ENCODE peak calls at places on chromosomes 5 and 9, in six cellular contexts. Y is HFF-Myc, I is suprapubic skin, F is H9, W is heart left ventricle, O is psoas muscle. N is an unnamed sample.

GRCh38 chr9:107809859-107810492 is 320.4 kb upstream of the KLF4 start:
- DNase-seq in Y (no peak), F (no peak), O (no peak), I (no peak), W (no peak), N (no peak)

GRCh38 chr5:128927644-128928043 is 37.6 kb upstream of the SLC27A6 start:
- DNase-seq in W (no peak), O (no peak), I (no peak), Y (no peak), F (no peak), N (no peak)

GRCh38 chr5:91486638-91487037 is 103.5 kb upstream of the ARRDC3 start:
- DNase-seq in O (no peak), I (no peak), W (no peak), F (no peak), Y (no peak), N (no peak)

GRCh38 chr9:109437286-109437685 is 60.8 kb downstream of the PTPN3 start:
- DNase-seq in O (no peak), F (no peak), Y (no peak), W (peak), I (no peak), N (peak)

GRCh38 chr5:74063821-74064598 is 438.0 kb downstream of the ARHGEF28 start:
- DNase-seq in O (no peak), Y (peak), I (no peak), W (no peak), F (no peak), N (no peak)

GRCh38 chr5:124737651-124738050 is 8.8 kb downstream of the ZNF608 start:
- DNase-seq in O (no peak), W (no peak), I (no peak), Y (no peak), F (no peak), N (no peak)

GRCh38 chr5:123814796-123815479 is 303.0 kb downstream of the CSNK1G3 start:
- DNase-seq in W (no peak), O (no peak), F (no peak), Y (peak), I (no peak), N (no peak)

GRCh38 chr9:89015330-89015729 is 24.1 kb downstream of the S1PR3 start:
- DNase-seq in O (no peak), Y (no peak), I (no peak), F (no peak), W (no peak), N (no peak)

GRCh38 chr5:145856285-145856818 is 16.5 kb downstream of the GRXCR2 start:
- DNase-seq in Y (no peak), I (peak), W (peak), O (peak), F (peak), N (peak)

GRCh38 chr5:40428129-40428528 is 251.6 kb upstream of the PTGER4 start:
- DNase-seq in W (no peak), F (no peak), O (peak), I (no peak), Y (no peak), N (no peak)

DNA sequence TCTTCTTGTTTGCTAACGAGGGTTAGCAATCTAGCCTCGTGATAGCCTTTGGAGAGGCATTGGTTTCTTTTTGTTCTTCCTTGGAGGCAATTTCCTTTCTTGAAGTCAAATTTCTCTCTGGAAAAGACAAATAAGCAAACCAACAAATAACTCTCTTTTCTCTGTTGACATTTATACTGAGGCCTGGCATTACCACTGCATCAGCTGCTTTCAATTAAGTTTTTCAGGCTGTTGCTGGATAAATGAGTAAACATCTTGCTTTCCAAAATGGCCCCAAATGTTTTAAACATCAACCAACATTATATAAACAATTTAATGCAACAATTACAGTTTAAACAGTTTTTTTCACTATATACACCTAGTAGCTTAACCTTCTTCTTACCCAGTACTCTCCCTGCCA is 264.4 kb downstream of the HTR1A start:
- DNase-seq in I (no peak), Y (no peak), O (no peak), W (no peak), F (no peak), N (no peak)
- TF ChIP-seq CTCF in I (no peak), Y (no peak), O (no peak), W (no peak), F (no peak), N (no peak)

GRCh38 chr9:99894826-99895225 is 11.6 kb upstream of the STX17 start:
- DNase-seq in W (no peak), Y (no peak), I (no peak), F (no peak), O (no peak), N (no peak)

GRCh38 chr9:99889120-99889519 is 17.3 kb upstream of the STX17 start:
- DNase-seq in F (no peak), O (no peak), I (no peak), W (no peak), Y (no peak), N (no peak)
- TF ChIP-seq CTCF in F (peak), O (no peak), I (no peak), W (no peak), Y (no peak), N (no peak)

GRCh38 chr9:134163374-134164196 is 779 bp downstream of the RNU6ATAC start:
- DNase-seq in W (peak), Y (no peak), I (peak), F (peak), O (peak), N (peak)
- TF ChIP-seq CTCF in W (peak), Y (peak), I (peak), F (peak), O (peak), N (no peak)

GRCh38 chr5:158164648-158165047 is 305.7 kb upstream of the CLINT1 start:
- DNase-seq in I (no peak), F (no peak), Y (no peak), W (no peak), O (no peak), N (no peak)

GRCh38 chr5:158162479-158162878 is 303.5 kb upstream of the CLINT1 start:
- DNase-seq in Y (no peak), F (no peak), W (no peak), I (no peak), O (no peak), N (no peak)

GRCh38 chr5:158166424-158166823 is 307.5 kb upstream of the CLINT1 start:
- DNase-seq in O (no peak), W (no peak), Y (no peak), I (no peak), F (no peak), N (no peak)

GRCh38 chr5:158163836-158164572 is 305.1 kb upstream of the CLINT1 start:
- DNase-seq in Y (no peak), I (no peak), W (no peak), O (no peak), F (no peak), N (no peak)

GRCh38 chr5:158165647-158166046 is 306.7 kb upstream of the CLINT1 start:
- DNase-seq in O (no peak), F (no peak), I (no peak), W (no peak), Y (no peak), N (no peak)
- TF ChIP-seq CTCF in O (no peak), F (no peak), I (no peak), W (no peak), Y (no peak), N (no peak)

N was measured in nephron progenitor cell.